ENCODE peak calls at places on chromosomes 12 and 14, in five cellular contexts. J is sigmoid colon, Z is HFFc6, L is PC-9, B is HL-60. P is an unnamed sample.

GRCh38 chr12:24172031-24172772 is 222.7 kb upstream of the SOX5 start:
- DNase-seq in L (no peak), B (no peak), Z (no peak), J (no peak), P (no peak)

GRCh38 chr14:52342849-52343606 is 28.9 kb downstream of the PTGER2 start:
- DNase-seq in Z (peak; percentile 43), B (no peak), J (no peak), L (no peak), P (peak; percentile 70)

GRCh38 chr12:56487448-56488040 is 417 bp downstream of the GLS2 start:
- DNase-seq in L (no peak), Z (no peak), B (no peak), J (peak; percentile 80), P (no peak)

GRCh38 chr12:32501835-32502333 is 102.5 kb downstream of the FGD4 start:
- DNase-seq in L (no peak), B (no peak), Z (peak; percentile 14), J (no peak), P (no peak)

GRCh38 chr12:104736307-104736706 is 221.8 kb downstream of the SLC41A2 start:
- DNase-seq in Z (peak; percentile 69), L (no peak), B (no peak), J (no peak), P (no peak)

GRCh38 chr12:12976366-12976765 is 23.7 kb downstream of the HEBP1 start:
- DNase-seq in Z (peak; percentile 98), L (peak; percentile 86), B (no peak), J (peak; percentile 70), P (no peak)

GRCh38 chr12:72472350-72472749 is 200.2 kb downstream of the TRHDE start:
- DNase-seq in Z (no peak), L (no peak), J (no peak), B (no peak), P (no peak)

GRCh38 chr14:100031506-100032281 is 33.5 kb upstream of the EVL start:
- DNase-seq in L (peak; percentile 94), Z (peak; percentile 97), B (no peak), J (peak; percentile 80), P (peak; percentile 94)

GRCh38 chr12:116069943-116070342 is 207.6 kb downstream of the MED13L start:
- DNase-seq in Z (no peak), J (no peak), L (no peak), B (no peak), P (no peak)

GRCh38 chr12:31578632-31579031 is 12.3 kb downstream of the DENND5B start:
- DNase-seq in L (no peak), Z (peak; percentile 5), B (no peak), J (no peak), P (no peak)

GRCh38 chr14:34723867-34724266 is 9.5 kb upstream of the CFL2 start:
- DNase-seq in J (no peak), L (no peak), B (no peak), Z (no peak), P (no peak)

GRCh38 chr14:57898837-57899572 is 33.1 kb upstream of the SLC35F4 start:
- DNase-seq in B (no peak), Z (no peak), L (no peak), J (no peak), P (no peak)

GRCh38 chr14:92135269-92135668 is 13.5 kb downstream of the CPSF2 start:
- DNase-seq in B (no peak), Z (peak; percentile 39), J (no peak), L (no peak), P (no peak)

GRCh38 chr12:52686063-52686462 is 5.9 kb upstream of the KRT1 start:
- DNase-seq in B (no peak), Z (no peak), J (no peak), L (no peak), P (no peak)

GRCh38 chr12:63940295-63940997 is 95.9 kb downstream of the SRGAP1 start:
- DNase-seq in J (no peak), B (no peak), L (no peak), Z (no peak), P (no peak)

GRCh38 chr14:50928002-50928635 is 16.2 kb downstream of the PYGL start:
- DNase-seq in B (peak; percentile 94), J (no peak), L (no peak), Z (peak; percentile 87), P (no peak)

GRCh38 chr12:54786081-54786480 is 68.2 kb upstream of the MUCL1 start:
- DNase-seq in Z (no peak), L (no peak), J (no peak), B (no peak), P (no peak)

GRCh38 chr12:57813111-57813970 is 5.2 kb downstream of the AVIL start:
- DNase-seq in L (no peak), J (no peak), Z (no peak), B (no peak), P (no peak)

GRCh38 chr12:31322651-31323248 is 3.2 kb downstream of the SINHCAF start:
- DNase-seq in B (no peak), J (no peak), L (peak; percentile 71), Z (no peak), P (no peak)

GRCh38 chr12:118611295-118611694 is 234.9 kb downstream of the SUDS3 start:
- DNase-seq in Z (no peak), J (peak; percentile 65), B (no peak), L (no peak), P (no peak)

GRCh38 chr14:37047226-37047625 is 125.2 kb downstream of the SLC25A21 start:
- DNase-seq in L (no peak), Z (no peak), B (no peak), J (no peak), P (no peak)

GRCh38 chr12:7411343-7411742 is 32.6 kb downstream of the CD163L1 start:
- DNase-seq in B (peak; percentile 92), L (no peak), J (no peak), Z (no peak), P (no peak)

GRCh38 chr12:52007158-52007921 is 594 bp downstream of the TAMALIN start:
- DNase-seq in Z (no peak), B (no peak), J (peak; percentile 80), L (no peak), P (no peak)

GRCh38 chr14:105439710-105440553 is 20.3 kb downstream of the MTA1 start:
- DNase-seq in J (no peak), Z (no peak), L (no peak), B (peak; percentile 6), P (no peak)

GRCh38 chr12:115542656-115543055 is 734.8 kb downstream of the MED13L start:
- DNase-seq in J (no peak), Z (no peak), B (no peak), L (no peak), P (no peak)

GRCh38 chr14:79896009-79896408 is 315.3 kb downstream of the DIO2 start:
- DNase-seq in Z (no peak), J (no peak), B (no peak), L (no peak), P (no peak)

GRCh38 chr12:57135487-57135886 is 7.2 kb downstream of the LRP1 start:
- DNase-seq in J (peak; percentile 73), Z (no peak), B (no peak), L (no peak), P (no peak)

GRCh38 chr12:3114671-3115070 is 37.5 kb downstream of the TSPAN9 start:
- DNase-seq in J (no peak), B (no peak), L (peak; percentile 50), Z (no peak), P (no peak)
- TF ChIP-seq CTCF in J (no peak), B (no peak), L (no peak), Z (no peak), P (no peak)

DNA sequence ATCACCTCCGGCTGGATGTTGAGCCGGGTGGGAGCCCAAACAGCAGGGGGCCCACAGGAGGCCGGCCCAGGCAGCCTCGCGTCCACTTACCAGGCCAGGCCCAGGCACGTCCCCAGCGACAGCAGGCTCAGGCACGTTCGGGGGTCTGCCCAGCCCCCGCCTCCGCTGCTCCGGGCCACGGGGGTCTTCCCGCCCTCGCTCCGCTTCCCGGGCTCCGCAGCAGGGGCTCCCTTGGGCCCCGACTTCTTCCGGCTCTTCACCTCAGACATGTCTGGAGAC is 216 bp downstream of the IKBIP start:
- DNase-seq in J (no peak), Z (peak; percentile 36), L (no peak), B (no peak), P (peak; percentile 79)
- TF ChIP-seq CTCF in J (no peak), Z (peak; percentile 48), L (no peak), B (no peak), P (peak; percentile 25)

DNA sequence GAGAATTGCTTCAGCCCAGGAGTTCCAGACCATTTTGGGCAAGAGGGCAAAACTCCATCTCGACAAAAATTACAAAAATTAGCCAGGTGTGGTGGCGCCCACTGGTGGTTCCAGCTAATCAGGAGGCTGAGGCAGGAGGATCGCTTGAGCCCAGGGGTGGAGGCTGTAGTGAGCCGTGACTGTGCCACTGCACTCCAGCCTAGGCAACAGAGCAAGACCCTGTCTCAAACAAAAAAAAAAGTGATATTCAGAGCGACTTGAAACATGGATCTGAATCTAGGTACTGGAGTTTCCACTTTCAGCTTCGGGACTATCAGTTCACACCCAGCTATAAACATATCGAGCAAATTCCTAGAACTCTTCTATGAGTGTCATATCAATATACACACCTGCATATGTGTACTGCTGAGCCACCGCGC is 16.3 kb upstream of the RNF34 start:
- DNase-seq in J (no peak), L (no peak), Z (no peak), B (no peak), P (no peak)
- TF ChIP-seq CTCF in J (no peak), L (peak; percentile 36), Z (peak; percentile 52), B (no peak), P (peak; percentile 16)

GRCh38 chr12:79591988-79592387 is 98.8 kb downstream of the PAWR start:
- DNase-seq in Z (no peak), B (no peak), L (no peak), J (no peak), P (no peak)
- TF ChIP-seq CTCF in Z (no peak), B (no peak), L (no peak), J (no peak), P (no peak)

DNA sequence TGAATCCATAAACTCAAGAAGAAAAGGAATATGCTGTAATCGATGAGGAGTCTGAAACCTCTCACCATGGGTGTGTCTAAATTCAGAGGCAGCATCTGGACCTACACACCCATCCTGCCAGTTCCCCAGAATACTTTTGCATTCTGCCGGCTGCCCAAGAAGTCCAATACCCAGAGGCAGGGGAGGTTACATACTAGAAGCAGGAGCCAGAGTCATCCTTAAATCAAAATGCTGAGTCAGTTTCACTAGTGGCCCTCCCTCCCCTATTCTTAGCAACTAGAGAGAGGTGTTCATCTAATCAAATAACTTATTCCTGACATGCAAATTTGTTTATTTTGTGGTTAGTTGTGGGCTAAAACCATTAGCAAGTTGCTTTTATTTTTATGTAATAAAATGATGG is 8.0 kb downstream of the BHLHE41 start:
- DNase-seq in Z (no peak), B (no peak), J (no peak), L (no peak), P (no peak)
- TF ChIP-seq CTCF in Z (no peak), B (no peak), J (no peak), L (no peak), P (no peak)

DNA sequence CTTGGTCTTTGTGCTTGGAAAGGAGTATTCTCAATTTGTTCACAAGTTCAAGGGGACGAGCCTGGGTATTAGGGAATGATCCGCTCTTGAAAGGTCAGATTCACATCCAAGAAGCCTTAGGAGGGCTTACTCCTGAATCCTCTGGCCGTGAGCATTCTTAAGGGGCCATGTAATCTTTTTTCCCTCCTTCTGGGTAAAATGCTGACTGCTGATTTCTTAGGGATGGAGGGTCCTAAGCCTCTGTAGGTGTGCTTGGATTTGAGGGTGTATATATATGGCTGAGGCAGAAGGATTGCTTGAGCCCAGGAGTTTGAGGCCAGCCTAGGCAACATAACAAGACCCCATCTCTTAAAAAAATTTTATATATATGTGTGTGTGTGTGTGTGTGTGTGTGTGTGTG is 149.1 kb downstream of the TSPAN9 start:
- DNase-seq in J (no peak), L (no peak), Z (no peak), B (no peak), P (no peak)
- TF ChIP-seq CTCF in J (no peak), L (no peak), Z (no peak), B (no peak), P (no peak)

P was measured in RWPE2.